ENCODE peak calls at places on chromosome 1, in seven cellular contexts. I is AG09319; X is RWPE1; F is kidney epithelial cell; V is CD8-positive, alpha-beta T cell; N is AG10803; O is cardiac fibroblast. Y is an unnamed sample.

GRCh38 chr1:106254748-106255147 is 801.7 kb upstream of the PRMT6 start:
- DNase-seq in I (no peak), X (peak), O (no peak), N (no peak), F (no peak), V (no peak), Y (no peak)

GRCh38 chr1:187655163-187655562 is 826.4 kb downstream of the PLA2G4A start:
- DNase-seq in O (peak), I (no peak), N (no peak), X (peak), V (no peak), F (no peak), Y (no peak)

GRCh38 chr1:58456470-58456869 is 90.1 kb downstream of the OMA1 start:
- DNase-seq in O (peak), X (no peak), I (no peak), N (peak), F (no peak), V (no peak), Y (no peak)

GRCh38 chr1:6517435-6517851 is 26.0 kb upstream of the PLEKHG5 start:
- DNase-seq in N (no peak), O (no peak), F (no peak), V (no peak), I (no peak), X (no peak), Y (no peak)

GRCh38 chr1:245412301-245412700 is 257.5 kb downstream of the KIF26B start:
- DNase-seq in O (no peak), I (no peak), V (no peak), X (no peak), N (no peak), F (no peak), Y (no peak)

GRCh38 chr1:15680614-15681345 is 3.3 kb upstream of the PLEKHM2 start:
- DNase-seq in V (no peak), F (peak), I (peak), O (peak), N (peak), X (peak), Y (no peak)

GRCh38 chr1:210617306-210617705 is 288.6 kb downstream of the HHAT start:
- DNase-seq in F (no peak), X (no peak), V (no peak), I (no peak), O (no peak), N (no peak), Y (no peak)

GRCh38 chr1:9476790-9477463 is 62.3 kb upstream of the SLC25A33 start:
- DNase-seq in O (no peak), F (peak), I (no peak), V (no peak), N (no peak), X (peak), Y (no peak)

GRCh38 chr1:228037401-228038386 is 30.9 kb downstream of the WNT3A start:
- DNase-seq in X (peak), F (no peak), V (peak), O (peak), N (no peak), I (no peak), Y (peak)

GRCh38 chr1:41175546-41175945 is 66.6 kb downstream of the SCMH1 start:
- DNase-seq in V (no peak), I (no peak), X (no peak), N (no peak), O (peak), F (no peak), Y (no peak)

GRCh38 chr1:52842643-52843310 is at the start of gene ZYG11A:
- DNase-seq in F (peak), X (peak), O (peak), I (peak), N (peak), V (peak), Y (peak)
- TF ChIP-seq CTCF in F (peak), X (peak), O (peak), I (peak), N (peak), V (peak), Y (peak)

GRCh38 chr1:152870831-152871730 is 7.0 kb upstream of the SMCP start:
- DNase-seq in V (no peak), O (no peak), N (peak), X (peak), I (no peak), F (no peak), Y (no peak)
- TF ChIP-seq CTCF in V (no peak), O (peak), N (peak), X (peak), I (peak), F (peak), Y (peak)

DNA sequence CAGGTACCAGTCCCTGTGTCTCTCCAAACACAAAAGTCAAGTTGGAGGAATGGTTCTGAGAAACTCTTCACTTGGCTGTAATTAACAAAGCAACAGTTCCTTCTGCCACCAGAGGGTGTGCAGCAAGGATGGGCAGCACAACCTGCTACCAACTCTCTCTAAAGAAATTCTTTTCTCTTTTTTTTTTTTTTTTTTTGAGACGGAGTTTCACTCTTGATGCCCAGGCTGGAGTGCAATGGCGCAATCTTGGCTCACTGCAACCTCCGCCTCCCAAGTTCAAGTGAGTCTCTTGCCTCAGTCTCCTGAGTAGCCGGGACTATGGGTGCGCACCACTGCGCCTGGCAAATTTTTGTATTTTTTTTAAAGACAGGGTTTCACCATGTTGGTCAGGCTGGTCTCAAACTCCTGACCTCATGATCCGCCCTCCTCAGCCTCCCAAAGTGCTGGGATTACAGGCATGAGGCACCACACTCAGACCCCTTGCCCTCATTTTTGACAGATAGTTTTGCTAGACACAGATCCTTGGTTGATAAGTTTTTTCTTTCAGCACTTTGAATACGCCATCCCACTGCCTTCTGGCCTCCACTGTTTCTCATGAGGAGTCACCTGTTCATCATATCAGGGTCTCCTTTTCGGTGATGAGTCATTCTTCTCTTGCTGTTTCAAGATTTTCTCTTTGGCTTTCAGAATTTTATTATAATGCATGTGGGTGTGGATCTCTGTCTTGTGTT is 12.1 kb upstream of the DEGS1 start:
- DNase-seq in X (no peak), I (no peak), N (peak), O (peak), V (peak), F (no peak), Y (no peak)
- TF ChIP-seq CTCF in X (no peak), I (peak), N (peak), O (peak), V (peak), F (peak), Y (peak)

GRCh38 chr1:35558374-35559316 is 1.0 kb downstream of the NCDN start:
- DNase-seq in F (no peak), O (no peak), X (no peak), N (no peak), I (no peak), V (peak), Y (peak)
- TF ChIP-seq CTCF in F (no peak), O (peak), X (no peak), N (no peak), I (peak), V (no peak), Y (no peak)

GRCh38 chr1:85280636-85281035 is 4.2 kb upstream of the BCL10 start:
- DNase-seq in F (no peak), N (peak), O (no peak), X (no peak), V (no peak), I (no peak), Y (no peak)
- TF ChIP-seq CTCF in F (no peak), N (no peak), O (no peak), X (no peak), V (no peak), I (no peak), Y (no peak)

GRCh38 chr1:65059930-65060538 is 88.0 kb upstream of the AK4 start:
- DNase-seq in V (no peak), I (no peak), N (peak), X (peak), O (peak), F (no peak), Y (no peak)

GRCh38 chr1:65066379-65066765 is 81.6 kb upstream of the AK4 start:
- DNase-seq in I (no peak), V (no peak), N (no peak), F (no peak), X (peak), O (no peak), Y (no peak)

GRCh38 chr1:65065535-65066378 is 82.2 kb upstream of the AK4 start:
- DNase-seq in F (no peak), V (no peak), X (peak), O (peak), N (no peak), I (no peak), Y (no peak)

GRCh38 chr1:65062339-65062738 is 85.7 kb upstream of the AK4 start:
- DNase-seq in N (no peak), O (no peak), V (no peak), I (no peak), F (no peak), X (no peak), Y (no peak)

DNA sequence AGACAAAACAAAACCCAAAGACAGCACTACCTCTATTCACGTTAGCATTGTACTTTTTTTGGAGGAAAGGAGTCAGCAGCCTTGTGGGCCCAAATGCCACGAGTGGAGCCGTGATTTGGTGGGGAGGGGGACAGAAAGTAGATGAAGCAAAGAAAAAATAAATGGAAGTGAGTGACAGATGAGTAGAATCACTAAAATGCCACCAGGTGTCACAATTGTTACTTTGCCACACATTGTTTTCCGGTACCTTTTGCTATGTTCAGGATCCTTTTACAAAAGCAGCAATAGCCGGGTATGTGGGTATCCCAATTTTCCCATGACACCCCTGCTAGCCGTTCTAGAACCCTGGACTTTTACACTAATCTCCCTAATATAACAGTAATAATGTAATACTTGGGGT is 85.0 kb upstream of the AK4 start:
- DNase-seq in O (no peak), F (no peak), I (no peak), N (no peak), V (no peak), X (no peak), Y (no peak)
- TF ChIP-seq CTCF in O (no peak), F (peak), I (no peak), N (no peak), V (peak), X (peak), Y (no peak)

Y was measured in neural crest cell.